ENCODE peak calls at places on chromosomes 13 and 19, in four cellular contexts. T is endodermal cell, X is SK-N-SH, V is fibroblast of the aortic adventitia. L is an unnamed sample.

GRCh38 chr19:29529646-29530548 is 4.1 kb downstream of the VSTM2B start:
- DNase-seq in X (peak), V (no peak), T (peak), L (no peak)

GRCh38 chr13:30114586-30115256 is 192.6 kb downstream of the KATNAL1 start:
- DNase-seq in X (peak), T (peak), V (peak), L (peak)

GRCh38 chr19:54191671-54192453 is 754 bp downstream of the TSEN34 start:
- DNase-seq in T (no peak), V (peak), X (no peak), L (peak)

GRCh38 chr13:81990652-81991051 is 1649.7 kb upstream of the SPRY2 start:
- DNase-seq in T (peak), X (no peak), V (no peak), L (no peak)

GRCh38 chr13:32581177-32581786 is 5.0 kb upstream of the PDS5B start:
- DNase-seq in V (peak), X (no peak), T (no peak), L (no peak)

GRCh38 chr13:97386832-97387486 is 47.0 kb upstream of the RAP2A start:
- DNase-seq in T (no peak), V (no peak), X (no peak), L (no peak)

GRCh38 chr19:55459950-55460657 is 1.3 kb downstream of the ISOC2 start:
- DNase-seq in X (peak), T (no peak), V (peak), L (no peak)

GRCh38 chr19:7139095-7139494 is 69.6 kb downstream of the ZNF557 start:
- DNase-seq in T (no peak), V (no peak), X (no peak), L (no peak)

GRCh38 chr19:18009412-18010066 is 1.6 kb downstream of the ARRDC2 start:
- DNase-seq in X (no peak), T (no peak), V (no peak), L (no peak)
- H3K4me3 ChIP-seq in X (no peak), T (no peak), V (no peak), L (no peak)

GRCh38 chr19:11323601-11324078 is 15.8 kb downstream of the RAB3D start:
- DNase-seq in V (no peak), X (peak), T (no peak), L (no peak)
- TF ChIP-seq CTCF in V (no peak), X (no peak), T (no peak), L (no peak)

DNA sequence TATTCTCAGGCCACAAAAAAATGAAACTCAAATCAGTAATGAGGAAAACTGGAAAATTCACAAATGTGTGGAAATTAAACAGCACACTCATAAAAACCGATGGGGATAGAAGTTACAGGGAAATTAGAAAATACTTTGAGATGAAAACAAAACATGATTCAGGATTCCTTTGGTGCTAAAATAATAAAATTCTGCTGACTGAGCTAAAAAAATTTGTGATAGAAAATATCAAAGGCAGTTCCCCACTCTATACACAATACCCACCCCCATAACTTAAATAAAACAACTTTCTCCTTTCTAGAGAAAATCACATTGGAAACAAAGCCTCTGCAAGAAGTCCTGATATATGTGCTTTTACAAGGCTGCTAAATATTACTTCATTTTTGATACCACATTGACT is 1.5 kb upstream of the ZNF233 start:
- DNase-seq in X (no peak), T (no peak), V (no peak), L (no peak)
- H3K4me3 ChIP-seq in X (no peak), T (no peak), V (no peak), L (no peak)

DNA sequence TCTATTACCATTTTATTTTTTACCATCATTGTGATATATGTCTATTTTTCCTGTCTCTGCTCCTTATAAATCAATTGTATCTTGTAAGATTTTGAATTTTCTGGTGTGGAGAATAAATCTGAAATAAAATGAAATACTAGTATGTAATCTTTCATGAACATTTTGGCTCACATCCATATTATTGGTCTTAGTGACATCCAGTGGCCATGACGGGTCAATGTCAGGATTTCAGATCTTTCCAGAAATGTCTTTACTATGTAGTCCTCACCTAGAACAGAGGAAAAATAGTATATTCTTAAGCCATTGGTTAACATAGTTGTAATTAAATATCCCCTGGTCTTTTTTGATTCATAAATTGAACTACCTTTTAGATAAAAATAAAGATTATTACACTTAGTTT is 109.8 kb upstream of the GPC6 start:
- DNase-seq in X (peak), V (no peak), T (no peak), L (no peak)
- TF ChIP-seq CTCF in X (peak), V (no peak), T (peak), L (no peak)

GRCh38 chr19:3670258-3670795 is 29.9 kb downstream of the PIP5K1C start:
- DNase-seq in V (peak), X (no peak), T (peak), L (no peak)

GRCh38 chr19:3669616-3670257 is 30.5 kb downstream of the PIP5K1C start:
- DNase-seq in T (peak), V (no peak), X (no peak), L (no peak)

GRCh38 chr19:3672575-3672948 is 27.7 kb downstream of the PIP5K1C start:
- DNase-seq in V (no peak), X (no peak), T (peak), L (no peak)

GRCh38 chr19:3671680-3672574 is 28.3 kb downstream of the PIP5K1C start:
- DNase-seq in T (peak), X (no peak), V (peak), L (no peak)

DNA sequence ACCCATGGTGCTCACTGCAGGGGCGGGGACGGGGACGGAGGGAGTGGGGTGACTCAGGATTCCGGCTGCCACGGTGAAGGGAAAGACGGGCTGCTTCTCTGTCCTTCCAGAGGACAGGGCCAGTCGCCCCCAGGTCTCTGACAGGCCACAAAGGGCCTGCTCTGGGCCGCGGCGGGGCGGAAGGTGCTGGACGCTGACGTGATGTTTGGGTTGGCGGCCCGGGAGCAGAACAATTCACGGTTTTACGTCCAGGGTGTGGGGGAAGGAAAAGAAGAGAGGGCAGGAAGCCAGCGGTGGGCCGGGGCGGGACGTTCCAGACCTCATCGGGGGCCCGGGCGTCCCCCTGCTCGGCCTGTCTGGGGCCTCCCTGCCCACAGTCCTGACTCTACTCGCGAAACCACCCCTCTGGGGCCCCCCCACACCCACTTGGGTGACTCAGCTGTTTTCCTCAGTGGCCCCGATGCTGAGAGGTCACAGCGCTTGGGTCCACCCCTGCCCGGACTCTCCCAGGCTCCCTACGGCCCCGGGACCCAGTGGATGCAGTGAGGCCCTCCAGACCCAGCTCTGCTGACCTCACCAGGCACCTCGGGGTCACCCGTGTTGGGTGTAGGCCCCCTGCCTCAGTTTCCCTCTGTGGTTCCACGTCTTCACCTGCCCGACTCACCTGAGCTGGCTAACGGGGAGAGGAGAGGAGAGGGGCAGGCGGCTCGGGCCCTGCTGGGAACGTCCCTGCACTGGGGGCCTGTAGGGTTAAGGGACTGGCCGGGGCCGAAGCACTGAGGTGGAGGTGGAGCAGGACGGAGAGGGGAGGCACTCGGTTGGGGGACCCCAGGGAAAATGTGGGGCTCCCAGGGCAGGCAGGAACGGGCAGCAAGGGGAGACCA is 29.2 kb downstream of the PIP5K1C start:
- DNase-seq in T (peak), V (peak), X (no peak), L (no peak)
- H3K4me3 ChIP-seq in T (no peak), V (peak), X (no peak), L (no peak)

GRCh38 chr19:14639536-14640277 is 34.9 kb downstream of the ADGRE3 start:
- DNase-seq in V (no peak), X (no peak), T (no peak), L (no peak)
- TF ChIP-seq CTCF in V (no peak), X (no peak), T (no peak), L (no peak)

DNA sequence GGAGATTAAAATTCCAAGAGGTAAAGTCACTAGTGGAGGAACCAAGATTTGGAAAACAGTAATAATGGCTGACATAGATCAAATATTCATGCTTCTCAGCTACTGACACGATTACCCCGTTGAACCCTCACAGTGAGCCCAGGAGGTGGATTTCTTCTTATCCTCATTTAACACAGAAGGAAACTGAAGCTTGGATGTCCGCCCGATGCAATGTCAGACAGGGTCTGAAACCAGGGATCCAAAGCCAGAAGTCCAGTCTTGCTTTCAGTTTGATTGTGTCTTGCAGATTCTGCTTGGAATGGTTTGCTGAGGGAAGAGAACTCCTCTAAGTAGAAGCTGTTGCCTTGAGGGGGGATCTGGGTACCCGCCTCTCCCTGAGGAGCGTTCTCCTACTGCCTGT is 404.7 kb downstream of the KCNRG start:
- DNase-seq in T (no peak), V (peak), X (no peak), L (no peak)
- H3K4me3 ChIP-seq in T (no peak), V (no peak), X (no peak), L (no peak)

DNA sequence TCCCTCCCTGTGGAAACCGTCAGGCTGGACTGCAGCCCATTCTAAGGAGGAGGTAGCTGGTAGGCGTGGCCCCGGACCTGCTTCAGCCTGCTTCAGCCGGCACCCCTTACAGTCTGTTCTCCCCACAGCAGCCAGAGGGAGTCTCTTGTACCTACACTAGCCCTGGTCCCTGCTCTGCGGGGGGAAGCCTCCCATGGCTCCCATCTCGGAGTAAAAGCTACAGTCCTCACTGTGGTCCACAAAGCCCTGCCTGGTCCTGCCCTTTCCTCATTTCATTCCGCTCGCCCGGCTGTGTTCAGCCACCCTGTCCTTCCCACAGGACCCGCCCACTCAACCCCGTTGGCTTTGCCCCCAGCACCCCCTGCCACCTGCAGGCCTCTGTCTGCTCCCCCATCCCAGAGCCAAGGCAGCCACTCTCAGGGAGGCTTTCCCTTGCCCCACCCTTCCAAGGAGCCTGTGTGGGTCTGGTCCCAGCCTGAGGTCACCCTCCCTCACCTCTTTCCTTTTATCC is 1.3 kb downstream of the PGLYRP1 start:
- DNase-seq in T (peak), V (no peak), X (no peak), L (no peak)
- TF ChIP-seq CTCF in T (peak), V (no peak), X (no peak), L (no peak)

GRCh38 chr13:51764184-51765141 is 39.5 kb downstream of the DHRS12 start:
- DNase-seq in V (peak), T (no peak), X (no peak), L (peak)
- H3K4me3 ChIP-seq in V (no peak), T (no peak), X (no peak), L (no peak)